ENCODE peak calls at places on chromosomes 13 and 19, in seven cellular contexts. N is CD8-positive, alpha-beta T cell; V is body of pancreas; X is brain microvascular endothelial cell; G is PC-3; O is dorsolateral prefrontal cortex; A is A673. E is an unnamed sample.

GRCh38 chr19:31511696-31512095 is 162.5 kb upstream of the TSHZ3 start:
- DNase-seq in V (no peak), X (no peak), O (no peak), G (no peak), N (no peak), A (no peak), E (no peak)

GRCh38 chr19:9945319-9945966 is 9.1 kb upstream of the OLFM2 start:
- DNase-seq in X (peak; percentile 98), O (peak; percentile 78), V (peak; percentile 53), N (no peak), A (peak; percentile 95), G (peak; percentile 87), E (no peak)

GRCh38 chr13:106318941-106319411 is 216.5 kb downstream of the EFNB2 start:
- DNase-seq in N (no peak), A (no peak), O (no peak), X (peak; percentile 98), V (no peak), G (peak; percentile 84), E (no peak)

GRCh38 chr13:23147264-23147663 is 33.5 kb upstream of the SGCG start:
- DNase-seq in X (no peak), A (no peak), V (no peak), O (no peak), G (no peak), N (no peak), E (no peak)

GRCh38 chr13:40667622-40667978 is 1.2 kb upstream of the FOXO1 start:
- DNase-seq in O (no peak), G (no peak), X (no peak), N (no peak), V (no peak), A (no peak), E (no peak)

GRCh38 chr13:66462187-66462586 is 767.9 kb downstream of the PCDH9 start:
- DNase-seq in G (no peak), V (no peak), N (no peak), A (no peak), O (no peak), X (no peak), E (no peak)

GRCh38 chr13:77988355-77988754 is 69.7 kb upstream of the EDNRB start:
- DNase-seq in N (no peak), A (no peak), O (no peak), G (no peak), V (no peak), X (no peak), E (no peak)

GRCh38 chr19:18223860-18224524 is 2.2 kb downstream of the PDE4C start:
- DNase-seq in O (no peak), G (peak; percentile 29), A (peak; percentile 58), N (no peak), X (no peak), V (peak; percentile 19), E (no peak)

GRCh38 chr13:102774210-102774560 is 599 bp upstream of the TEX30 start:
- DNase-seq in X (no peak), A (no peak), N (no peak), O (peak; percentile 39), G (no peak), V (no peak), E (no peak)

GRCh38 chr19:46180701-46181385 is 32.8 kb downstream of the IGFL2 start:
- DNase-seq in G (peak; percentile 82), N (no peak), V (no peak), A (no peak), O (no peak), X (peak; percentile 26), E (no peak)

GRCh38 chr19:4343845-4344713 is 717 bp downstream of the MPND start:
- DNase-seq in N (no peak), G (no peak), O (no peak), X (no peak), V (peak; percentile 37), A (no peak), E (no peak)

GRCh38 chr13:29991343-29991742 is 140.9 kb upstream of the UBL3 start:
- DNase-seq in G (peak; percentile 82), V (no peak), O (no peak), X (peak; percentile 87), N (no peak), A (peak; percentile 10), E (no peak)

GRCh38 chr19:1650627-1651009 is 1.8 kb downstream of the TCF3 start:
- DNase-seq in A (peak; percentile 79), O (no peak), V (no peak), X (no peak), G (no peak), N (peak; percentile 50), E (no peak)

GRCh38 chr13:63110431-63110830 is 1694.8 kb upstream of the PCDH20 start:
- DNase-seq in A (no peak), G (no peak), N (no peak), X (no peak), O (no peak), V (no peak), E (no peak)

GRCh38 chr19:45191324-45191845 is 12.8 kb downstream of the BLOC1S3 start:
- DNase-seq in X (no peak), N (no peak), O (no peak), A (no peak), V (no peak), G (no peak), E (no peak)

GRCh38 chr13:40355126-40355719 is 311.2 kb downstream of the FOXO1 start:
- DNase-seq in N (no peak), O (no peak), V (no peak), G (no peak), X (no peak), A (no peak), E (no peak)

GRCh38 chr19:39908803-39909202 is 25.6 kb downstream of the FCGBP start:
- DNase-seq in G (no peak), X (no peak), N (no peak), O (no peak), A (no peak), V (no peak), E (no peak)

GRCh38 chr13:111248822-111249221 is 71.6 kb upstream of the TEX29 start:
- DNase-seq in X (no peak), N (no peak), O (no peak), V (peak; percentile 46), G (no peak), A (no peak), E (no peak)

GRCh38 chr19:23015660-23016059 is 12.7 kb upstream of the ZNF728 start:
- DNase-seq in N (no peak), V (no peak), X (no peak), O (no peak), A (no peak), G (no peak), E (no peak)
- TF ChIP-seq CTCF in N (no peak), V (no peak), X (no peak), O (no peak), A (no peak), G (no peak), E (no peak)

DNA sequence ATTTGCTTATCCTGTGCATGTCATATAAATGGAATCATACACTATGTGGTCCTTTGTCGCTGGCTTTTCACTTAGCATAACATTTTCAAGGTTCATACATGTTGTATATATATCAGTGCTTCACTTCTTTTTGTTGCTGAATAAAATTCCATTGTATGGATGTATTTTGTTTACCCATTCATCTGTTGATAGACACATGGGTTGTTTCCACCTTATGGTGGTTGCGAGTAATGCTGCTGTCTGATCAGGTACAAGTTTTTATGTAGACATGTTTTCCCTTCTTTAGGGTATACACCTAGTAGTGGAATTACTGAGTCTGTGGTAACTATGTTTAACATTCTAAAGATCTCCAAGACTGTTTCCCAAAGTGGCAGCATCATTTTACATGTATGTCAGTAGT is 102.5 kb downstream of the RNF17 start:
- DNase-seq in X (no peak), V (no peak), N (no peak), A (no peak), G (no peak), O (no peak), E (no peak)
- TF ChIP-seq CTCF in X (no peak), V (no peak), N (no peak), A (no peak), G (no peak), O (no peak), E (no peak)

DNA sequence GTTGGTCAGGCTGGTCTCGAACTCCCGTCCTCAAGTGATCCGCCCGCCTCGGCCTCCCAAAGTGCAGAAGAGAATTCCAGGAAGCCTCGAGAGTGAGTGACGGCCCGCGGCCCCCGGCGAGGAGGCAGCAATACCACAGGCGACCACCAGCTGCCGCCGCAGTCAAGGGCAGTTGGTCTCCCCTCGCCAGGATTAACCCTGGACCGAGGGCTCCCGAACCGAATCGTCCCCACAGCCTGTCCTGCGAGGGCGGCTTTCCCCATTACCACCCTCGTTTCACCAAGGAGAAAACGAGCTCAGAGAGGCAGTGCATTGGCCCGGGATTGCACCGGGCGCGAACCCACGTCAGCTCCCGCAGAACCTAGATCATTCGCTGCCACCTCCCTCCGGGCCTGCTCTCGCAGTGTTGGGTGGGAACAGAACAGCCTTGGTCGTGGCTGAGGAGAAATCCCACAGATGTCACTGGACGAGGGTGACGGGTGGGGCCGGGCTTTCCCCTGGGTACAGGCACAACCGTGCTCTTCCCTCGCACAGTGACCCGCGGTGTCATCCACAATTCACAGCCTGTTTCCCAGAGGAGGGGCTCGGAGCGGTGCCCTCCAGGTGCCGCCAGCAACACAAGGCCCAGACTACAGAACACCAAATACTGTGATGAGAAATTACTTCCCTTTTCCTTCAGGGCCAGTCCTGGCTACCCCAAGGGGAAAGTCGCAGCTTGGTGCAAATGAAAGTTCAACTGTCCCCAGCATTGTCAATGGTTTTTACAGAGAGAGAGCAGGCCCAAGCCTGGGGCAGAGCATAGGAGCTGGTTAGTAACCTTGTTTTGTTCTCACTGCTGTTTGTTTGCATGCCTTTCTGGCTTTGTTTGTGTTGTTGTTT is 24.8 kb downstream of the C2CD4C start:
- DNase-seq in X (no peak), N (no peak), O (peak; percentile 33), A (peak; percentile 40), G (no peak), V (peak; percentile 52), E (no peak)
- TF ChIP-seq CTCF in X (peak; percentile 68), N (peak; percentile 32), O (peak; percentile 47), A (peak; percentile 62), G (no peak), V (peak; percentile 72), E (no peak)

GRCh38 chr13:33953203-33953602 is 135.3 kb downstream of the RFC3 start:
- DNase-seq in V (no peak), A (no peak), N (no peak), O (no peak), G (peak; percentile 13), X (peak; percentile 55), E (no peak)

GRCh38 chr13:33953781-33954180 is 135.8 kb downstream of the RFC3 start:
- DNase-seq in N (no peak), O (no peak), G (no peak), X (no peak), A (no peak), V (no peak), E (no peak)

GRCh38 chr13:33963134-33963533 is 145.2 kb downstream of the RFC3 start:
- DNase-seq in A (no peak), O (no peak), X (no peak), G (no peak), N (no peak), V (no peak), E (no peak)

GRCh38 chr13:33957497-33957905 is 139.6 kb downstream of the RFC3 start:
- DNase-seq in G (no peak), A (no peak), V (no peak), O (no peak), N (no peak), X (no peak), E (no peak)

DNA sequence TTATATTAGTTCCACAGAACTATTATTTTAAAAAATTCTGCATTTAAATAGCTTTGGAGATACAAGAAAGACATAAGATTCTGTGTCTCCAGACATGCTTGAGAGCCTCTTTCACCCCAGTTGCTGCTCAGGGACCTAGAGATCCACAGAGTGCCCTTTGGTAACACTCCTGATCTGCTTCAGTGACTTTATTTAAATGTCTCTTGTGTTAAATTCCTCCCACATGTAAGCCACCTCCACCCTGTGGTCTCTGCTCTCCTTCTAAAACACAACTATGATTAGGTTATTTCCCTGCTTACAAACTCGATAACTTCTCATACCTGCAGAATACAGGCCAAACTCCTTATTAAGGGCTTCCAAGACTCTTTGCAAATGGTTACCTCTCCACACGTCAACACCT is 141.0 kb downstream of the RFC3 start:
- DNase-seq in G (no peak), N (no peak), V (no peak), X (no peak), A (no peak), O (no peak), E (no peak)
- TF ChIP-seq CTCF in G (no peak), N (no peak), V (no peak), X (no peak), A (no peak), O (no peak), E (no peak)